ENCODE peak calls at places on chromosomes 3 and 15, in seven cellular contexts. V, B, R, Z, U, X and G are unnamed samples.

GRCh38 chr15:90425726-90426346 is 37.8 kb downstream of the IQGAP1 start:
- DNase-seq in V (no peak), B (no peak), R (no peak), Z (no peak), U (no peak), X (no peak), G (no peak)

GRCh38 chr15:61118885-61119284 is 110.2 kb downstream of the RORA start:
- DNase-seq in V (no peak), B (peak), R (peak), Z (no peak), U (peak), X (no peak), G (no peak)

GRCh38 chr3:32816439-32817194 is 1.2 kb upstream of the TRIM71 start:
- DNase-seq in V (no peak), B (peak), R (no peak), Z (no peak), U (no peak), X (no peak), G (no peak)

GRCh38 chr3:8600457-8600856 is 44.1 kb downstream of the SSUH2 start:
- DNase-seq in V (no peak), B (no peak), R (no peak), Z (no peak), U (no peak), X (no peak), G (no peak)

GRCh38 chr3:65268411-65268810 is 580.6 kb upstream of the ADAMTS9 start:
- DNase-seq in V (no peak), B (no peak), R (no peak), Z (no peak), U (no peak), X (no peak), G (no peak)

GRCh38 chr3:126704494-126705214 is 614 bp downstream of the CHCHD6 start:
- DNase-seq in V (no peak), B (peak), R (no peak), Z (no peak), U (peak), X (no peak), G (no peak)

GRCh38 chr15:61084944-61085367 is 144.1 kb downstream of the RORA start:
- DNase-seq in V (no peak), B (peak), R (no peak), Z (no peak), U (no peak), X (no peak), G (no peak)

GRCh38 chr3:27758083-27758482 is 36.0 kb upstream of the EOMES start:
- DNase-seq in V (no peak), B (no peak), R (no peak), Z (no peak), U (no peak), X (no peak), G (no peak)

GRCh38 chr3:43024183-43024865 is 45.2 kb downstream of the GASK1A start:
- DNase-seq in V (no peak), B (no peak), R (no peak), Z (no peak), U (no peak), X (no peak), G (no peak)

GRCh38 chr3:150603888-150604319 is 783 bp downstream of the SELENOT start:
- DNase-seq in V (no peak), B (no peak), R (peak), Z (no peak), U (no peak), X (peak), G (no peak)

GRCh38 chr3:36730965-36731364 is 33.4 kb downstream of the DCLK3 start:
- DNase-seq in V (peak), B (no peak), R (no peak), Z (peak), U (no peak), X (no peak), G (no peak)

GRCh38 chr15:41182266-41182665 is 48.3 kb downstream of the EXD1 start:
- DNase-seq in V (no peak), B (no peak), R (no peak), Z (no peak), U (no peak), X (no peak), G (no peak)

GRCh38 chr3:50003216-50003615 is 63.3 kb downstream of the RBM6 start:
- DNase-seq in V (no peak), B (no peak), R (no peak), Z (no peak), U (no peak), X (no peak), G (no peak)

GRCh38 chr15:85580914-85581313 is 200.5 kb downstream of the AKAP13 start:
- DNase-seq in V (peak), B (no peak), R (no peak), Z (peak), U (no peak), X (no peak), G (no peak)

GRCh38 chr3:106004137-106004600 is 135.4 kb upstream of the CBLB start:
- DNase-seq in V (no peak), B (no peak), R (peak), Z (no peak), U (no peak), X (no peak), G (no peak)

GRCh38 chr3:197953881-197954280 is 3.9 kb downstream of the RPL35A start:
- DNase-seq in V (no peak), B (no peak), R (no peak), Z (no peak), U (no peak), X (no peak), G (no peak)

GRCh38 chr3:48688737-48689075 is 3.0 kb upstream of the NCKIPSD start:
- DNase-seq in V (no peak), B (no peak), R (no peak), Z (no peak), U (no peak), X (no peak), G (no peak)

GRCh38 chr3:195039180-195039843 is 231.6 kb downstream of the XXYLT1 start:
- DNase-seq in V (no peak), B (no peak), R (no peak), Z (no peak), U (no peak), X (no peak), G (no peak)

GRCh38 chr3:138187296-138188012 is at the start of gene ARMC8:
- DNase-seq in V (peak), B (peak), R (no peak), Z (peak), U (no peak), X (peak), G (no peak)

GRCh38 chr15:101560722-101561583 is 71.4 kb upstream of the PCSK6 start:
- DNase-seq in V (no peak), B (no peak), R (no peak), Z (no peak), U (peak), X (no peak), G (peak)

GRCh38 chr3:155382396-155383042 is 89.0 kb upstream of the STRIT1 start:
- DNase-seq in V (peak), B (peak), R (peak), Z (peak), U (no peak), X (peak), G (no peak)

GRCh38 chr3:174229916-174230315 is 629.2 kb upstream of the NAALADL2 start:
- DNase-seq in V (no peak), B (no peak), R (no peak), Z (no peak), U (no peak), X (no peak), G (no peak)

GRCh38 chr3:12180218-12180617 is 21.5 kb upstream of the TIMP4 start:
- DNase-seq in V (peak), B (peak), R (no peak), Z (peak), U (no peak), X (no peak), G (no peak)

GRCh38 chr3:4976109-4976508 is 3.1 kb upstream of the BHLHE40 start:
- DNase-seq in V (peak), B (peak), R (peak), Z (peak), U (no peak), X (no peak), G (no peak)

GRCh38 chr15:97998307-97999071 is 38.0 kb downstream of the ARRDC4 start:
- DNase-seq in V (no peak), B (no peak), R (no peak), Z (no peak), U (no peak), X (no peak), G (no peak)
- H3K27ac ChIP-seq in V (peak), B (no peak), R (no peak), Z (no peak), U (no peak), X (no peak), G (no peak)

GRCh38 chr3:142077859-142078500 is 71.4 kb downstream of the TFDP2 start:
- DNase-seq in V (no peak), B (no peak), R (no peak), Z (no peak), U (no peak), X (no peak), G (no peak)
- TF ChIP-seq POLR2AphosphoS5 in V (no peak), B (no peak), R (no peak), Z (no peak), U (no peak), X (no peak), G (no peak)

GRCh38 chr15:67997996-67998395 is 56.1 kb upstream of the PIAS1 start:
- DNase-seq in V (no peak), B (no peak), R (no peak), Z (no peak), U (no peak), X (no peak), G (no peak)
- H3K27ac ChIP-seq in V (peak), B (no peak), R (no peak), Z (peak), U (no peak), X (no peak), G (no peak)

DNA sequence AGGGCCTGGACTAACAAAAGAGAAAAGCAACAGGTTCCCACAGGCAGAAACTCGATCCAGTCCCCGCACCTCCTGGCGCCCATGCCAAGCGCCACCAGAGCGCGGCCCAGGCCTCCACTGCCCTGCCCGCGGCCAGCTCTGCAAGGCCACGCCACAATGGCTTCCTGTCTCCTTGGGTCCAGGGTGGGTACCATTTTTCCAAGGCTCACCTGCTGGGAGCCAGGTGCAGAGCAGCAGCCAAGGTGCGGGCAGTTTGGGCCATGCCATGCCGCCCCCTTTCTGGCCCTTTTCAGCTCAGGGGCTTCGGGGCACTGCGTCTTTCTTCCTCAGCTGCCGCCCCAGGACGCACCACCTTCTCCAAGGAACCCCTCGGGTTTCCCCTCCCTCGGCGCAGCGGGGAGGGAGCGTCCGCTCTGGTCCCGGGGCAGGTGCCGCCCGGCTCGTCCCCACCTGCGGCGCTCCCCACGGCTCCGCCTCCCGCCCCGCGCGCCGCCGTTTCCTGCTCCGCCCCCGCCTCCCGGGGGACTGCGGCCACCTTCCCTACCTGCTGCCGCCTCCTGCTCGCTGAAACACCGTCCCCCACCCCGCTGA is at the start of gene ILDR1:
- DNase-seq in V (peak), B (peak), R (peak), Z (peak), U (peak), X (peak), G (no peak)
- TF ChIP-seq POLR2AphosphoS5 in V (peak), B (no peak), R (no peak), Z (no peak), U (no peak), X (no peak), G (no peak)

DNA sequence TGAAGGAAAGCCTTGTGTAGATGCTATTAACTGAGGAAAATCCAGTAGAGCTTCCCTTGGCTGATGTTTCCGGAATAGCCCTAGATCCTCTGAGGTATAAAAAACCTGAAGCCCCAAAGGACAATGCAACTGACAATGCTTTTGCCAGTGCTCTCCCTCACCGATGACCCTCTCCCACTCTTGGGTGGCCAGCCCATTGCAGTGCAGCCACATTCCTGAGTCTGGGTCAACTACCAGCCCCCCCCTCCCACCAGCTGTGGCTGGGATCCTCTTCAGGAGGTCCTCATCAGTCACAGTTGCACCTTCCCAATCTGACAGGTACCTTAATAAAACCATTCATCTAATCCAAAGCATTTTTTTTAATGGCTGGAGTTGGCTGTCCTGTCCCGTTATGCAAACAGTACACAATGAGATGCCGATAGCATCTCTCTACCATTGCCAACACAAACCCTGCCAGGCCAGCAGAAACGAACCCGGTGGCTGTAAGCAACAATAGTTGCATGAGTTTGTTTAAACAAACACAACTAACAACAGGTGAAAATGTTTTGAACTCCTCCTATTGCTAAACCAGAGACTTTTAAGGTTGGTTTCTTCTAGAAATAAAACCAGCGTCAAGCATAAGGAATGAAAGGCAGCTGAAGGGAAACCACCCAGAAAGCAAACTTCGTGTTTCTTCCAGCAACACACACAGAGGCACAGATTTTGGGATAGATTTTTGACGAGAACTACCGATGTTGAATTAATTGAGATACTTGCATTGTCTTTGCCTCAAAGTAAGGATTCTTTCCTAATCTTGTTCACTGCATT is 128.3 kb upstream of the ARHGEF3 start:
- DNase-seq in V (no peak), B (no peak), R (no peak), Z (no peak), U (no peak), X (no peak), G (no peak)
- H3K27ac ChIP-seq in V (no peak), B (no peak), R (no peak), Z (no peak), U (no peak), X (no peak), G (no peak)

GRCh38 chr3:33942483-33943150 is 144.2 kb downstream of the PDCD6IP start:
- DNase-seq in V (no peak), B (no peak), R (peak), Z (no peak), U (peak), X (no peak), G (no peak)
- TF ChIP-seq POLR2AphosphoS5 in V (no peak), B (no peak), R (no peak), Z (no peak), U (no peak), X (no peak), G (no peak)